ENCODE peak calls at places on chromosomes 4 and X, in five cellular contexts. One of them, this sample, is unnamed. For H3K27me3, the result is how much of the 10 kb centered on the place peaks cover.

GRCh38 chr4:40003986-40004385 is 26.3 kb upstream of the PDS5A start:
- DNase-seq in brain microvascular endothelial cell: peak
- DNase-seq in right atrium auricular region: no peak
- DNase-seq in CD8-positive, alpha-beta memory T cell: no peak
- DNase-seq in thoracic aorta: no peak
- DNase-seq in this sample: no peak

GRCh38 chr4:112823631-112824030 is 186.7 kb downstream of the LARP7 start:
- DNase-seq in brain microvascular endothelial cell: no peak
- DNase-seq in right atrium auricular region: no peak
- DNase-seq in CD8-positive, alpha-beta memory T cell: no peak
- DNase-seq in thoracic aorta: no peak
- DNase-seq in this sample: no peak

GRCh38 chrX:140765043-140765784 is 55.7 kb downstream of the LINC00632 start:
- DNase-seq in brain microvascular endothelial cell: peak
- DNase-seq in right atrium auricular region: no peak
- DNase-seq in CD8-positive, alpha-beta memory T cell: no peak
- DNase-seq in thoracic aorta: no peak
- DNase-seq in this sample: no peak

GRCh38 chrX:23742174-23742692 is 843 bp downstream of the ACOT9 start:
- DNase-seq in brain microvascular endothelial cell: peak
- DNase-seq in right atrium auricular region: peak
- DNase-seq in CD8-positive, alpha-beta memory T cell: no peak
- DNase-seq in thoracic aorta: no peak
- DNase-seq in this sample: no peak

GRCh38 chrX:123961268-123962005 is at the start of gene STAG2:
- DNase-seq in brain microvascular endothelial cell: peak
- DNase-seq in right atrium auricular region: peak
- DNase-seq in CD8-positive, alpha-beta memory T cell: peak
- DNase-seq in thoracic aorta: peak
- DNase-seq in this sample: peak

GRCh38 chr4:94400191-94400590 is 51.6 kb upstream of the PDLIM5 start:
- DNase-seq in brain microvascular endothelial cell: no peak
- DNase-seq in right atrium auricular region: no peak
- DNase-seq in CD8-positive, alpha-beta memory T cell: no peak
- DNase-seq in thoracic aorta: no peak
- DNase-seq in this sample: no peak

GRCh38 chrX:86887341-86887740 is 630.3 kb upstream of the KLHL4 start:
- DNase-seq in brain microvascular endothelial cell: no peak
- DNase-seq in right atrium auricular region: no peak
- DNase-seq in CD8-positive, alpha-beta memory T cell: no peak
- DNase-seq in thoracic aorta: no peak
- DNase-seq in this sample: no peak

GRCh38 chrX:134369576-134369975 is 90.4 kb upstream of the HPRT1 start:
- DNase-seq in brain microvascular endothelial cell: no peak
- DNase-seq in right atrium auricular region: no peak
- DNase-seq in CD8-positive, alpha-beta memory T cell: no peak
- DNase-seq in thoracic aorta: no peak
- DNase-seq in this sample: no peak

GRCh38 chrX:12567857-12568256 is 223.4 kb upstream of the PRPS2 start:
- DNase-seq in brain microvascular endothelial cell: peak
- DNase-seq in right atrium auricular region: no peak
- DNase-seq in CD8-positive, alpha-beta memory T cell: no peak
- DNase-seq in thoracic aorta: no peak
- DNase-seq in this sample: no peak

GRCh38 chr4:108795733-108796132 is 32.9 kb upstream of the ETNPPL start:
- DNase-seq in brain microvascular endothelial cell: no peak
- DNase-seq in right atrium auricular region: no peak
- DNase-seq in CD8-positive, alpha-beta memory T cell: no peak
- DNase-seq in thoracic aorta: no peak
- DNase-seq in this sample: no peak

GRCh38 chr4:76292730-76293129 is 13.8 kb upstream of the STBD1 start:
- DNase-seq in brain microvascular endothelial cell: no peak
- DNase-seq in right atrium auricular region: no peak
- DNase-seq in CD8-positive, alpha-beta memory T cell: no peak
- DNase-seq in thoracic aorta: no peak
- DNase-seq in this sample: no peak

GRCh38 chr4:40933272-40934053 is 183.7 kb downstream of the NSUN7 start:
- DNase-seq in brain microvascular endothelial cell: no peak
- DNase-seq in right atrium auricular region: no peak
- DNase-seq in CD8-positive, alpha-beta memory T cell: no peak
- DNase-seq in thoracic aorta: no peak
- DNase-seq in this sample: no peak

GRCh38 chrX:53186363-53186762 is 38.6 kb downstream of the KDM5C start:
- DNase-seq in brain microvascular endothelial cell: peak
- DNase-seq in right atrium auricular region: no peak
- DNase-seq in CD8-positive, alpha-beta memory T cell: no peak
- DNase-seq in thoracic aorta: no peak
- DNase-seq in this sample: no peak

GRCh38 chrX:23662853-23663252 is 4.4 kb upstream of the PRDX4 start:
- DNase-seq in brain microvascular endothelial cell: no peak
- DNase-seq in right atrium auricular region: no peak
- DNase-seq in CD8-positive, alpha-beta memory T cell: no peak
- DNase-seq in thoracic aorta: no peak
- DNase-seq in this sample: no peak

GRCh38 chrX:44344194-44344593 is 722 bp upstream of the EFHC2 start:
- DNase-seq in brain microvascular endothelial cell: no peak
- DNase-seq in right atrium auricular region: no peak
- DNase-seq in CD8-positive, alpha-beta memory T cell: peak
- DNase-seq in thoracic aorta: no peak
- DNase-seq in this sample: peak

GRCh38 chr4:175536852-175537453 is 275.1 kb downstream of the GPM6A start:
- DNase-seq in brain microvascular endothelial cell: peak
- DNase-seq in right atrium auricular region: no peak
- DNase-seq in CD8-positive, alpha-beta memory T cell: no peak
- DNase-seq in thoracic aorta: no peak
- DNase-seq in this sample: no peak

GRCh38 chr4:15001248-15001824 is 945 bp upstream of the CPEB2 start:
- DNase-seq in brain microvascular endothelial cell: peak
- DNase-seq in right atrium auricular region: peak
- DNase-seq in CD8-positive, alpha-beta memory T cell: peak
- DNase-seq in thoracic aorta: peak
- DNase-seq in this sample: peak

GRCh38 chr4:30716158-30716557 is 4.0 kb upstream of the PCDH7 start:
- DNase-seq in brain microvascular endothelial cell: no peak
- DNase-seq in right atrium auricular region: no peak
- DNase-seq in CD8-positive, alpha-beta memory T cell: no peak
- DNase-seq in thoracic aorta: no peak
- DNase-seq in this sample: no peak

GRCh38 chrX:48071064-48071985 is at the start of gene ZNF630:
- DNase-seq in brain microvascular endothelial cell: peak
- DNase-seq in right atrium auricular region: peak
- DNase-seq in CD8-positive, alpha-beta memory T cell: peak
- DNase-seq in thoracic aorta: peak
- DNase-seq in this sample: peak

GRCh38 chrX:48071986-48072605 is 656 bp upstream of the ZNF630 start:
- DNase-seq in brain microvascular endothelial cell: no peak
- DNase-seq in right atrium auricular region: no peak
- DNase-seq in CD8-positive, alpha-beta memory T cell: no peak
- DNase-seq in thoracic aorta: no peak
- DNase-seq in this sample: no peak

GRCh38 chrX:48064261-48064660 is 7.2 kb downstream of the ZNF630 start:
- DNase-seq in brain microvascular endothelial cell: no peak
- DNase-seq in right atrium auricular region: no peak
- DNase-seq in CD8-positive, alpha-beta memory T cell: no peak
- DNase-seq in thoracic aorta: no peak
- DNase-seq in this sample: no peak

DNA sequence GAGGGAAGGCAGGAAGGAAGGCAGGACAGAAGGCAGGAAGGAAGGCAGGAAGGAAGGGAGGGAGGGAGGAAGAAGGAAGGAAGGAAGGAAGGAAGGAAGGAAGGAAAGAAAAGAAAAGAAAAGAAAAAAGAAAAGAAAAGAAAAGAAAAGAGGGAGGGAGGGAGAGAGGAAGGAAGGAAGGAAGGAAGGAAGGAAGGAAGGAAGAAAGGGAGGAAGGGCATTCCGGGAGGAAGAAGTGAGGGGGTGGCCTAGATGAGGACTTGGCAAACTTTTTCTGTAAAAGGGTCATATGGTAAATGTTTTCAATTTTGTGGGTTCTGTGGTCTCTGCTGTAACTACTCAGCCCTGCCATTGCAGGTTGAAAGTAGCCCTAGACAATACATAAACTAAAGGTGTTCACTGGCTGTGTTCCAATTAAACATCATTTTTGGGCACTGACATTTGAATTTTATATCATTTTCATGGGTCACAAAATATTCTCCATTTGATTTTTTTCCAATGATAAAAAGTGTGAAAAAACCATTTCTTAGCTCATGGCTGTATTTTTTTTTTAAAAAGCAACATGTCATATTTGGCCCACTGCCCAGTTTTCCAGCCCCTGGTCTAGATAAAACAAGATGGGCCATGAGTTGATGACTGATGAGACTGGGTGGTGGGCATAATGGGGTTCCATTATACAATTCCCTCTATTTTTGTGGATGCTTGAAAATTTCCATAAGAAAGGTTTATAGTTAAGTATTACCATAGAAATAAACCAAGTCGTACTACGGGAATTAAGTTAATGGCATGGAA is 3.1 kb downstream of the ZNF630 start:
- DNase-seq in brain microvascular endothelial cell: no peak
- DNase-seq in right atrium auricular region: no peak
- DNase-seq in CD8-positive, alpha-beta memory T cell: no peak
- DNase-seq in thoracic aorta: no peak
- DNase-seq in this sample: no peak
- H3K27me3 ChIP-seq in brain microvascular endothelial cell: under half
- H3K27me3 ChIP-seq in right atrium auricular region: under half
- H3K27me3 ChIP-seq in CD8-positive, alpha-beta memory T cell: under half
- H3K27me3 ChIP-seq in thoracic aorta: under half
- H3K27me3 ChIP-seq in this sample: under half

GRCh38 chrX:118978451-118978850 is 4.0 kb downstream of the LONRF3 start:
- DNase-seq in brain microvascular endothelial cell: no peak
- DNase-seq in right atrium auricular region: no peak
- DNase-seq in CD8-positive, alpha-beta memory T cell: no peak
- DNase-seq in thoracic aorta: no peak
- DNase-seq in this sample: no peak

GRCh38 chrX:118977424-118977823 is 3.0 kb downstream of the LONRF3 start:
- DNase-seq in brain microvascular endothelial cell: no peak
- DNase-seq in right atrium auricular region: no peak
- DNase-seq in CD8-positive, alpha-beta memory T cell: no peak
- DNase-seq in thoracic aorta: no peak
- DNase-seq in this sample: no peak

GRCh38 chrX:118974908-118975671 is 672 bp downstream of the LONRF3 start:
- DNase-seq in brain microvascular endothelial cell: no peak
- DNase-seq in right atrium auricular region: no peak
- DNase-seq in CD8-positive, alpha-beta memory T cell: peak
- DNase-seq in thoracic aorta: no peak
- DNase-seq in this sample: peak

GRCh38 chrX:118975831-118976598 is 1.6 kb downstream of the LONRF3 start:
- DNase-seq in brain microvascular endothelial cell: no peak
- DNase-seq in right atrium auricular region: peak
- DNase-seq in CD8-positive, alpha-beta memory T cell: peak
- DNase-seq in thoracic aorta: peak
- DNase-seq in this sample: peak

DNA sequence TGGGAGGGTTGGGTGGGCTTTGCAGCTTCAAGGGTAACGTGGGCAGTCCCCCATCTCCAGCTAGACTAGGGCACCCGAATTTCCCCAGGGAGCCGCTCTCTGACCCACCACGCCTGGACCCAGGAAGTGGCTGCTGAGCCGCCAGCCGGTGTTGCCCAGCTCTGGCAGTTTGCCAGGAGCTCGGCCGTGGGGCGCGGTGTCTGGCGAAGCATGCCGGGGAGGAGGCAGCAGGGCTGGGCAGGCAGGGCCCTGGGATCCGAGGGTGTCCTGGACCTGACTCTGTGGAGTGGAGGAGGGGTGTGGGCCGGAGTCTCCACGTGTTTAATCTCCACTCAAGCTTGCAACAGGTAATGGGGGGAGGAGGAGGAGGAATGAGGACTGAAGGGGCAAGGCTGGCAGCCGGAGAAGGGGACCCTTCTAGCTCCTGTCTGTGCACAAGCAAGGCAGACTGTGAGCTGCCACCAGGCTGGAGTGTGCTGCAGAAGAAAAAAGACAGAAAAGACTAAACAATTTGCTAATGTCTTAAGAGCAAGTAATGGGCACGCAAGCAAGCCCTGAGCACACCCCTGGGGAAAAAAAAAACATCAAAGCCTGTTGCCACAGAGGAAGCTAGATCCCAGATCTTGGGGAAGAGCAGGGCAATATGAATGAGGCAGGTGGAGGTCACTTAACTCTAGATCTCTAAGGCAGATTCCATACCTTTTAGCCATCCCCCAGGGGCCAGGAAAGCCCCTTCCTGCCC is 2.4 kb downstream of the LONRF3 start:
- DNase-seq in brain microvascular endothelial cell: no peak
- DNase-seq in right atrium auricular region: no peak
- DNase-seq in CD8-positive, alpha-beta memory T cell: peak
- DNase-seq in thoracic aorta: no peak
- DNase-seq in this sample: peak
- H3K27me3 ChIP-seq in brain microvascular endothelial cell: under half
- H3K27me3 ChIP-seq in right atrium auricular region: under half
- H3K27me3 ChIP-seq in CD8-positive, alpha-beta memory T cell: under half
- H3K27me3 ChIP-seq in thoracic aorta: under half
- H3K27me3 ChIP-seq in this sample: under half

DNA sequence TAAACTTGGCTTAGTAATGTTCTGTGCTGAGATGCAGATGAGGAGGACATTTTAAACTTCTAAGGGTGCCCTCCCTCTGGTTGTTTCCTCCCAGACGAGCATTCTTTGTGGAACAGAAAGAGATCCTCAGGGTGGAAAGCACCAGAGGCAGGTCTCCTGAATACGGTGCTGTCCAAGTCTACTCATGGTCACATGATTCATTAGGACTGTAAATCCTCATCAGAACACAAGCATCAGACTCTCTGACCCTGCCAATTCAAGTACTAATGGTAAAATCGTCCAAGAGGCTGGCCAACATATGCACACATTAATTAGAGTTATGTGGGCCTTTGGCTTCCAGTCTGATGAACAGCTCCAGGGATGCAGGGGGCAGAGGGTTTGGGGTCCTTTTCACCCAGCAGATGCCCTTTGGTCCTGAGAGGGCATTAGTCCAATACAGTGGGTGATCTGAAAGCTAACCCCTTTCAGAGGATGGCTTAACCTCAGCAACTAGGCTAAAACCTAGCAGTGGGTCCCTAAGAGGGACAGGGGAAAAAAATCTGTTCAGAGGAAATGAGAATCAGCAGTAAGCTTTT is 18.2 kb downstream of the HAND2 start:
- DNase-seq in brain microvascular endothelial cell: no peak
- DNase-seq in right atrium auricular region: no peak
- DNase-seq in CD8-positive, alpha-beta memory T cell: no peak
- DNase-seq in thoracic aorta: no peak
- DNase-seq in this sample: no peak
- H3K27me3 ChIP-seq in brain microvascular endothelial cell: half or more
- H3K27me3 ChIP-seq in right atrium auricular region: under half
- H3K27me3 ChIP-seq in CD8-positive, alpha-beta memory T cell: under half
- H3K27me3 ChIP-seq in thoracic aorta: under half
- H3K27me3 ChIP-seq in this sample: under half

GRCh38 chr4:80187677-80188076 is 9.6 kb upstream of the PRDM8 start:
- DNase-seq in brain microvascular endothelial cell: no peak
- DNase-seq in right atrium auricular region: no peak
- DNase-seq in CD8-positive, alpha-beta memory T cell: no peak
- DNase-seq in thoracic aorta: no peak
- DNase-seq in this sample: no peak

GRCh38 chr4:80185787-80186548 is 11.3 kb upstream of the PRDM8 start:
- DNase-seq in brain microvascular endothelial cell: no peak
- DNase-seq in right atrium auricular region: no peak
- DNase-seq in CD8-positive, alpha-beta memory T cell: no peak
- DNase-seq in thoracic aorta: no peak
- DNase-seq in this sample: no peak

GRCh38 chr4:80184791-80185756 is 12.2 kb upstream of the PRDM8 start:
- DNase-seq in brain microvascular endothelial cell: no peak
- DNase-seq in right atrium auricular region: no peak
- DNase-seq in CD8-positive, alpha-beta memory T cell: peak
- DNase-seq in thoracic aorta: no peak
- DNase-seq in this sample: peak

GRCh38 chr4:80188457-80188800 is 8.9 kb upstream of the PRDM8 start:
- DNase-seq in brain microvascular endothelial cell: no peak
- DNase-seq in right atrium auricular region: no peak
- DNase-seq in CD8-positive, alpha-beta memory T cell: no peak
- DNase-seq in thoracic aorta: no peak
- DNase-seq in this sample: no peak

GRCh38 chr4:80186666-80187065 is 10.6 kb upstream of the PRDM8 start:
- DNase-seq in brain microvascular endothelial cell: no peak
- DNase-seq in right atrium auricular region: no peak
- DNase-seq in CD8-positive, alpha-beta memory T cell: no peak
- DNase-seq in thoracic aorta: no peak
- DNase-seq in this sample: no peak
- H3K27me3 ChIP-seq in brain microvascular endothelial cell: under half
- H3K27me3 ChIP-seq in right atrium auricular region: under half
- H3K27me3 ChIP-seq in CD8-positive, alpha-beta memory T cell: under half
- H3K27me3 ChIP-seq in thoracic aorta: under half
- H3K27me3 ChIP-seq in this sample: under half